ENCODE peak calls at places on chromosomes 4 and X, in six cellular contexts. E is fibroblast of mammary gland, T is uterus, R is foreskin fibroblast, L is mesothelial cell of epicardium, U is transverse colon. S is an unnamed sample.

GRCh38 chrX:68299923-68300322 is 133.4 kb downstream of the OPHN1 start:
- DNase-seq in E (no peak), T (no peak), R (no peak), L (no peak), U (no peak), S (no peak)

GRCh38 chr4:90095000-90095399 is 32.2 kb upstream of the CCSER1 start:
- DNase-seq in E (no peak), T (no peak), R (no peak), L (no peak), U (no peak), S (no peak)

GRCh38 chr4:146245899-146246298 is 31.6 kb downstream of the REELD1 start:
- DNase-seq in E (no peak), T (no peak), R (no peak), L (no peak), U (no peak), S (no peak)

GRCh38 chrX:149151805-149152757 is 353.0 kb downstream of the IDS start:
- DNase-seq in E (peak), T (no peak), R (peak), L (no peak), U (no peak), S (no peak)

GRCh38 chr4:78609580-78609979 is 58.0 kb downstream of the ANXA3 start:
- DNase-seq in E (no peak), T (no peak), R (no peak), L (no peak), U (no peak), S (no peak)

GRCh38 chr4:12724520-12724919 is 759.6 kb downstream of the RAB28 start:
- DNase-seq in E (peak), T (no peak), R (peak), L (no peak), U (no peak), S (no peak)

GRCh38 chr4:31045724-31046318 is 325.7 kb downstream of the PCDH7 start:
- DNase-seq in E (peak), T (no peak), R (peak), L (no peak), U (peak), S (no peak)

GRCh38 chrX:150547511-150548115 is 20.8 kb upstream of the MTM1 start:
- DNase-seq in E (peak), T (peak), R (peak), L (no peak), U (peak), S (peak)

GRCh38 chr4:175791221-175791620 is 20.8 kb downstream of the GPM6A start:
- DNase-seq in E (no peak), T (no peak), R (no peak), L (no peak), U (no peak), S (no peak)

GRCh38 chr4:147782087-147782781 is 50.3 kb downstream of the ARHGAP10 start:
- DNase-seq in E (peak), T (no peak), R (peak), L (no peak), U (no peak), S (no peak)

GRCh38 chr4:153248641-153249198 is 44.5 kb downstream of the TRIM2 start:
- DNase-seq in E (no peak), T (no peak), R (no peak), L (no peak), U (no peak), S (no peak)

GRCh38 chrX:154547245-154548027 is at the start of gene IKBKG:
- DNase-seq in E (peak), T (peak), R (peak), L (peak), U (peak), S (peak)

GRCh38 chr4:90317785-90318184 is 190.6 kb downstream of the CCSER1 start:
- DNase-seq in E (peak), T (no peak), R (peak), L (no peak), U (no peak), S (no peak)

GRCh38 chr4:75633846-75634245 is 3.5 kb upstream of the CDKL2 start:
- DNase-seq in E (peak), T (no peak), R (peak), L (no peak), U (no peak), S (no peak)

GRCh38 chrX:68822641-68823410 is 6.0 kb upstream of the EFNB1 start:
- DNase-seq in E (peak), T (peak), R (peak), L (no peak), U (no peak), S (no peak)

GRCh38 chrX:52556741-52557140 is 39.9 kb upstream of the XAGE1B start:
- DNase-seq in E (no peak), T (no peak), R (no peak), L (no peak), U (no peak), S (no peak)

GRCh38 chrX:116318672-116319071 is 117.7 kb upstream of the SLC6A14 start:
- DNase-seq in E (no peak), T (no peak), R (no peak), L (no peak), U (no peak), S (no peak)

GRCh38 chrX:44872319-44872816 is 620 bp upstream of the KDM6A start:
- DNase-seq in E (peak), T (peak), R (peak), L (peak), U (peak), S (no peak)

GRCh38 chrX:72621619-72622485 is 49.2 kb upstream of the HDAC8 start:
- DNase-seq in E (peak), T (no peak), R (peak), L (no peak), U (no peak), S (no peak)

GRCh38 chr4:123599061-123599919 is 202.7 kb downstream of the SPRY1 start:
- DNase-seq in E (peak), T (peak), R (peak), L (no peak), U (no peak), S (no peak)

GRCh38 chr4:113998026-113998425 is 18.6 kb upstream of the ARSJ start:
- DNase-seq in E (no peak), T (no peak), R (no peak), L (no peak), U (peak), S (no peak)

GRCh38 chr4:5772528-5773270 is 61.7 kb downstream of the EVC start:
- DNase-seq in E (no peak), T (no peak), R (no peak), L (no peak), U (no peak), S (no peak)

GRCh38 chr4:145098675-145099037 is 545 bp downstream of the ABCE1 start:
- DNase-seq in E (peak), T (no peak), R (peak), L (no peak), U (peak), S (peak)

GRCh38 chr4:149897784-149898183 is 82.1 kb upstream of the IQCM start:
- DNase-seq in E (peak), T (no peak), R (peak), L (no peak), U (no peak), S (no peak)
- TF ChIP-seq CTCF in E (peak), T (no peak), R (no peak), L (peak), U (peak), S (no peak)

DNA sequence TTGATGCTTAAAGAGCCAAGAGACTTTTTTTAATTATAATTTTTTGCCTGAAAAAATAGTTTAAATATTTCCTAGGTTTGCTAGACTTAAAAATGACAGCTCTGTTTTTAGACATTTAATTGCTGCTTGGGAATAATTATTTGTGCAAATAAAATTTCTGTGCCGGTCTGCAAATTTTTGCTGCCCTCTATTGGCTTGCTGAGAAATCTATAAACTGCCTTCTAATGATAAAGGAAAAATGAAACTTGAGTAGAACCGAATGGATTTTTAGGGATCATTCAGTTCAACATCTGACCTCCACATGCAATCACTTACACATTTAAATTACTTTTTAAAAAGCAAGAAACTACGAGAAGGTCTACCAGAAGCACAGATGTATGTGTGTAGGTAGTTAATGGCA is 434.0 kb downstream of the FAM133A start:
- DNase-seq in E (no peak), T (no peak), R (no peak), L (no peak), U (no peak), S (no peak)
- TF ChIP-seq CTCF in E (peak), T (no peak), R (no peak), L (peak), U (no peak), S (no peak)

DNA sequence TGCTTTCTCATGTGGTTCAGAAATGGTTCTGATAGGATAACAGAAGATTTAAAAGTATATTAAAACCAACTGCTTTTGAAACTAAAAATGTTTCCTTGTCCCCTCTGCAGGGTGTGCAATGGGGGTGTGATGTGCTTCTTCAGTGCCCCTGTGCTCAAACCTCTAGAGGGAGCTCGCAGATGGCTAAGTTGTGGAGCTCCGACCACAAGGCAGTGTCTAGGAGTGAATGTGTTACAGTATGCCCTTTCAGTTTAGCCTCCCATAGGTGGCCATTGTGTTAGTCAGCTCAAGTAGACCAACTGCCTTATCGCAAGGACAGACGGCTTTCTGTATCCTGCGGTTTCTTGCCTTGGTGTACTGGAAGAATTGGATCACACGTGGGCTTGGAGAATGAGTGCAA is 130.5 kb downstream of the TENT5D start:
- DNase-seq in E (no peak), T (no peak), R (no peak), L (no peak), U (no peak), S (no peak)
- TF ChIP-seq CTCF in E (no peak), T (no peak), R (no peak), L (no peak), U (no peak), S (no peak)

GRCh38 chrX:109508915-109509314 is 27.0 kb upstream of the GUCY2F start:
- DNase-seq in E (no peak), T (no peak), R (no peak), L (no peak), U (no peak), S (no peak)
- TF ChIP-seq CTCF in E (no peak), T (no peak), R (no peak), L (no peak), U (no peak), S (no peak)